ENCODE peak calls at places on chromosomes 16 and 17, in five cellular contexts. J is GM13977; S is activated CD8-positive, alpha-beta memory T cell treated with anti-CD3 and anti-CD28 coated beads for 1 hour; C is EH; L is stimulated activated CD8-positive, alpha-beta memory T cell treated with anti-CD3 and anti-CD28 coated beads, Interleukin-4, amount 100 ng/mL, for 1 hour. R is an unnamed sample.

GRCh38 chr17:64787255-64787920 is 125.3 kb upstream of the SMURF2 start:
- DNase-seq in C (no peak), J (no peak), S (no peak), L (no peak), R (no peak)

GRCh38 chr16:8469102-8469778 is 121.1 kb downstream of the TMEM114 start:
- DNase-seq in S (no peak), C (no peak), J (no peak), L (no peak), R (no peak)

GRCh38 chr17:54901230-54901847 is 687 bp downstream of the TOM1L1 start:
- DNase-seq in C (peak; percentile 64), S (no peak), J (peak; percentile 18), L (no peak), R (no peak)

GRCh38 chr17:81322271-81323082 is 27.4 kb upstream of the SLC38A10 start:
- DNase-seq in S (no peak), L (no peak), J (peak; percentile 88), C (peak; percentile 22), R (no peak)

GRCh38 chr17:15462962-15463361 is 4.5 kb downstream of the CDRT4 start:
- DNase-seq in C (peak; percentile 57), S (no peak), J (no peak), L (no peak), R (no peak)

GRCh38 chr17:4142107-4142900 is 526 bp downstream of the ZZEF1 start:
- DNase-seq in S (peak; percentile 15), C (peak; percentile 46), L (peak; percentile 5), J (peak; percentile 50), R (no peak)

GRCh38 chr16:66695935-66696668 is 441 bp downstream of the CMTM4 start:
- DNase-seq in J (peak; percentile 25), C (no peak), L (no peak), S (no peak), R (no peak)

GRCh38 chr17:55584055-55584685 is 72.9 kb upstream of the SMIM36 start:
- DNase-seq in J (no peak), C (peak; percentile 60), S (no peak), L (no peak), R (no peak)

GRCh38 chr16:64629622-64630021 is 492.2 kb downstream of the CDH11 start:
- DNase-seq in L (no peak), S (no peak), C (peak; percentile 66), J (no peak), R (no peak)

R was measured in GM12878.